ENCODE peak calls at places on chromosomes 16 and 17, in ten cellular contexts. R is keratinocyte, O is PC-9, S is PC-3, E is astrocyte, H is fibroblast of lung, V is hepatocyte, Q is mammary epithelial cell, K is GM23248, L is GM12878. D is an unnamed sample.

GRCh38 chr17:45782889-45783592 is 1.1 kb upstream of the CRHR1 start:
- DNase-seq in S (no peak), K (peak; percentile 31), E (no peak), Q (no peak), R (no peak), H (no peak), V (peak; percentile 57), L (no peak), O (no peak), D (peak; percentile 58)

GRCh38 chr17:50274142-50274944 is at the start of gene TMEM92:
- DNase-seq in O (peak; percentile 87), R (no peak), V (peak; percentile 86), L (no peak), Q (no peak), H (no peak), S (peak; percentile 87), K (peak; percentile 45), E (no peak), D (peak; percentile 65)

GRCh38 chr16:30186782-30187555 is 3.6 kb downstream of the CORO1A start:
- DNase-seq in V (peak; percentile 69), H (no peak), R (peak; percentile 11), S (peak; percentile 55), O (peak; percentile 49), L (peak; percentile 36), Q (peak; percentile 26), E (no peak), K (peak; percentile 58), D (peak; percentile 73)

GRCh38 chr17:37779554-37779953 is 34.7 kb upstream of the HNF1B start:
- DNase-seq in L (no peak), R (no peak), H (peak; percentile 84), V (no peak), Q (no peak), S (peak; percentile 30), E (peak; percentile 77), K (peak; percentile 88), O (no peak), D (no peak)

GRCh38 chr17:77553459-77554066 is 404.9 kb upstream of the TNRC6C start:
- DNase-seq in Q (no peak), H (no peak), O (no peak), R (no peak), L (no peak), V (no peak), S (no peak), K (no peak), E (no peak), D (no peak)

GRCh38 chr17:61659437-61659836 is 68.4 kb upstream of the NACA2 start:
- DNase-seq in R (no peak), E (no peak), O (no peak), L (no peak), H (no peak), Q (no peak), S (no peak), K (no peak), V (no peak), D (no peak)

GRCh38 chr17:81556175-81556691 is 4.1 kb upstream of the FAAP100 start:
- DNase-seq in O (no peak), S (peak; percentile 66), R (no peak), E (no peak), K (peak; percentile 75), Q (no peak), L (no peak), V (peak; percentile 71), H (peak; percentile 51), D (no peak)

GRCh38 chr17:66255112-66255511 is 25.9 kb upstream of the APOH start:
- DNase-seq in K (peak; percentile 88), L (no peak), V (peak; percentile 76), O (peak; percentile 34), H (peak; percentile 72), E (peak; percentile 62), Q (peak; percentile 69), S (peak; percentile 93), R (no peak), D (peak; percentile 85)

GRCh38 chr17:35799942-35800341 is 4.5 kb upstream of the MMP28 start:
- DNase-seq in S (peak; percentile 68), K (peak; percentile 77), V (peak; percentile 50), H (peak; percentile 64), R (no peak), O (peak; percentile 70), E (peak; percentile 42), Q (peak; percentile 70), L (no peak), D (no peak)

GRCh38 chr17:58189436-58190146 is 2.9 kb upstream of the EPX start:
- DNase-seq in O (peak; percentile 63), Q (peak; percentile 76), H (peak; percentile 89), S (peak; percentile 98), V (no peak), L (no peak), K (peak; percentile 94), E (peak; percentile 84), R (peak; percentile 30), D (peak; percentile 84)

GRCh38 chr16:66093217-66093616 is 273.3 kb upstream of the CDH5 start:
- DNase-seq in V (no peak), H (peak; percentile 85), S (no peak), L (no peak), K (peak; percentile 61), E (peak; percentile 82), Q (no peak), O (no peak), R (no peak), D (no peak)

GRCh38 chr17:27949304-27949703 is 56.1 kb upstream of the LYRM9 start:
- DNase-seq in S (no peak), L (no peak), V (no peak), K (no peak), O (no peak), R (no peak), E (no peak), Q (no peak), H (no peak), D (no peak)

GRCh38 chr16:88062341-88062861 is 111.2 kb downstream of the BANP start:
- DNase-seq in E (peak; percentile 82), L (no peak), S (no peak), O (no peak), R (no peak), H (peak; percentile 91), K (peak; percentile 93), V (peak; percentile 28), Q (no peak), D (no peak)

GRCh38 chr16:87618216-87618615 is 15.9 kb downstream of the JPH3 start:
- DNase-seq in R (no peak), Q (no peak), H (no peak), L (no peak), E (no peak), S (no peak), O (no peak), K (no peak), V (no peak), D (no peak)

GRCh38 chr16:84040823-84041391 is 1.7 kb downstream of the SLC38A8 start:
- DNase-seq in S (no peak), R (no peak), H (peak; percentile 58), Q (peak; percentile 47), L (no peak), O (peak; percentile 42), V (no peak), E (peak; percentile 51), K (peak; percentile 80), D (no peak)

DNA sequence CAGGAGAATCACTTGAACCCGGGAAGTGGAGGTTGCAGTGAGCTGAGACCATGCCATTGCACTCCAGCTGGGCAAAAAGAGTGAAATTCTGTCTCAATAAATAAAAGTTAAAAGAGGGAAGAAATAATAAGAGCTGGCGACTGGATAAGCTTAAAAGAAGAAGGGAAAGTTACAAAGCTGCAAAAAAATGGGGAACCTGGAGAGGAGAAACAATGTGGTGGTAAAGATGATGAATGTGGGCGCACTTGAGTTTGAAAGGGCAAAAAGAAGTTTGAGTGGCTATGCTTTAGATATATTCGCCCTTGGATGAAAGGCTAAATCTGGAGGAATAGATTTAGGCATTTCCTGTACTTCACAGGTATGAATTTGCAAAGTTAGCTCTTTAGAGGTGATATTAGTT is 53.1 kb upstream of the YPEL2 start:
- DNase-seq in V (no peak), Q (no peak), S (no peak), R (no peak), O (no peak), E (no peak), L (no peak), H (no peak), K (no peak), D (no peak)
- H3K27ac ChIP-seq in V (no peak overlapping the region), Q (no peak overlapping the region), S (no peak overlapping the region), R (no peak overlapping the region), O (no peak overlapping the region), E (no peak overlapping the region), L (no peak overlapping the region), H (no peak overlapping the region), K (no peak overlapping the region), D (no peak overlapping the region)

GRCh38 chr16:2324296-2324859 is 16.1 kb downstream of the ABCA3 start:
- DNase-seq in L (no peak), K (no peak), Q (no peak), V (no peak), H (no peak), S (no peak), E (no peak), O (no peak), R (no peak), D (no peak)
- TF ChIP-seq EZH2 in L (no peak), K (no peak), Q (no peak), V (no peak), H (no peak), S (no peak), E (no peak), O (no peak), R (no peak), D (no peak)

DNA sequence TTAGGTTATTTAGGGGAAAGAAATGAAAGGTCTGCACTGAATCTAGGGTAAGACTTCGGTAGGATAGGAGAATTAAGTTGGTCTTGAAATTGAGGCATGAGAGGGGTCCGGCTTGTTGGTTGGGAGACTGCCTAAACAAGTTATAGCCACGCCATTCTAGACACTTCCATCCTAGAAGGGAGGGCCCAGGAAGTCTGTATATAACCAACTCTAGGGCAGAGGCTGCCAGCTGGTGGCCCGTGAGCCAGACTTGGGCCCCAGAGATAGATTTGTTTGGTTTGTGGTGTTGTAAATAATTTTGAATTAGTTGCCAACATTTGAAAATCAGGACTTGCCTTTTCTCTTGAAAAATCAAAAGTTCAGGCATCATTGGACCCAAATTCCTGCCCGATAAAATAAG is 15.8 kb downstream of the SLC7A6 start:
- DNase-seq in S (no peak), K (no peak), H (no peak), R (no peak), Q (no peak), L (no peak), V (no peak), E (no peak), O (no peak), D (no peak)
- H3K4me1 ChIP-seq in S (no peaks in the 10 kb centered on the region), K (no peaks in the 10 kb centered on the region), H (no peaks in the 10 kb centered on the region), R (peaks cover 10% of the 10 kb centered on the region), Q (peaks cover 12% of the 10 kb centered on the region), L (peaks cover 38% of the 10 kb centered on the region), V (peaks cover 5% of the 10 kb centered on the region), E (no peaks in the 10 kb centered on the region), O (no peaks in the 10 kb centered on the region), D (no peaks in the 10 kb centered on the region)

DNA sequence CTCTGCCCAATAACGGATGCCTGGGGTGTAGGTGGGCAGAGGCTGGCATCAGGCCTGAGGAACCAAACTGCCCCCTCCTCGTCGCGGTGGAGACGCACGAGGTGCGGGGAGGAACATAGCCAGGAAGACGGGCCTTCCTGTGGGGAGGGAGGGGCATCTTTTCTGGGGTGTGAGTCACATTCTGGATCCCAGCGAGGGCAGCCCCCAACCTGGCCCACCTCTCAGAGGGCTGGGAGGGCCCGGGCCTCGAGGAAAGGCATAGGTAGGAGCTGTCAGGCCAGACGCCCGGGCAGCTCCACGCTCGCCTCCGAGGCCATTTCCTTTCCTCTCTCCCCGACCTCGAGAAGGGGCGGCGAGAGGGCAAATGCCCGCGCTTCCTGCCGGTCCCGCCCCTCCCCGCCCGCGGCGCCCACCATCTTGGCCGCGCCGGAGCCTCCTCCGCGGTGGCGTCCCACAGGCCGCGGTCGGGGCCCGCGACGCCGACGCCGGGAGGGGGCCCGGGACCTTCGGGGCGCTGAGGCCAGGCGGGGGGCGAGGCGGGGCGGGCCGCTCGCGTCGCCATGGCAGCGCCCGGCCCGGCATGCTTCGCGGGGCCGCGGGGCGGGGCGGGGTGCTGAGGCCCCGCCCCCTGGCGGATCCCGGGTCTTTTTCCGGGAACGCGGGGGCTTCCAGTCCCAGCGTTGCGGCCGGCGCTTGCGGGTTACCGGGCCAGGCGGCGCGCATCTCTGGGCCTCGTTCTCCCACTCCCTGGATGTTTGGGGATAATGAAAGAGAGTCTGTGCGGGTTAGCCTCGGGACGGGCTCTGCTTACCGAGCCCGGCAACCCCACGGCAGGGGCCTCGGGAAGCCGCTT is 13.2 kb downstream of the RAI1 start:
- DNase-seq in E (peak; percentile 70), O (peak; percentile 76), V (peak; percentile 92), Q (peak; percentile 71), L (no peak), K (peak; percentile 85), R (no peak), S (peak; percentile 78), H (peak; percentile 78), D (peak; percentile 74)
- H3K27ac ChIP-seq in E (peak overlapping the region; percentile 83), O (peak overlapping the region; percentile 94), V (peak overlapping the region; percentile 100), Q (peak overlapping the region; percentile 84), L (peak overlapping the region; percentile 77), K (peak overlapping the region; percentile 90), R (peak overlapping the region; percentile 95), S (peak overlapping the region; percentile 96), H (peak overlapping the region; percentile 95), D (peak overlapping the region; percentile 83)